ENCODE peak calls at places on chromosomes 11 and 22, in eight cellular contexts. One of them, this sample, is unnamed.

GRCh38 chr22:27602390-27602789 is 199.2 kb downstream of the MN1 start:
- DNase-seq in effector memory CD4-positive, alpha-beta T cell: no peak
- DNase-seq in T-helper 2 cell: no peak
- DNase-seq in GM19239: no peak
- DNase-seq in tibial nerve: no peak
- DNase-seq in C1 segment of cervical spinal cord: no peak
- DNase-seq in OCI-M1: peak
- DNase-seq in effector CD8-positive, alpha-beta T cell: no peak
- DNase-seq in this sample: no peak

GRCh38 chr11:47506363-47506762 is 46.6 kb downstream of the CELF1 start:
- DNase-seq in OCI-M1: no peak
- DNase-seq in tibial nerve: no peak
- DNase-seq in C1 segment of cervical spinal cord: no peak
- DNase-seq in GM19239: no peak
- DNase-seq in effector memory CD4-positive, alpha-beta T cell: no peak
- DNase-seq in effector CD8-positive, alpha-beta T cell: no peak
- DNase-seq in T-helper 2 cell: no peak
- DNase-seq in this sample: no peak

GRCh38 chr11:11374358-11375148 is 21.5 kb upstream of the CSNK2A3 start:
- DNase-seq in OCI-M1: no peak
- DNase-seq in T-helper 2 cell: no peak
- DNase-seq in tibial nerve: no peak
- DNase-seq in effector memory CD4-positive, alpha-beta T cell: no peak
- DNase-seq in GM19239: peak
- DNase-seq in effector CD8-positive, alpha-beta T cell: no peak
- DNase-seq in C1 segment of cervical spinal cord: no peak
- DNase-seq in this sample: no peak

GRCh38 chr11:121881806-121882205 is 234.2 kb downstream of the BLID start:
- DNase-seq in tibial nerve: no peak
- DNase-seq in T-helper 2 cell: no peak
- DNase-seq in effector CD8-positive, alpha-beta T cell: no peak
- DNase-seq in OCI-M1: no peak
- DNase-seq in C1 segment of cervical spinal cord: no peak
- DNase-seq in effector memory CD4-positive, alpha-beta T cell: no peak
- DNase-seq in GM19239: no peak
- DNase-seq in this sample: no peak

GRCh38 chr22:20563941-20564371 is 56.5 kb downstream of the MED15 start:
- DNase-seq in effector memory CD4-positive, alpha-beta T cell: no peak
- DNase-seq in effector CD8-positive, alpha-beta T cell: no peak
- DNase-seq in tibial nerve: no peak
- DNase-seq in OCI-M1: no peak
- DNase-seq in C1 segment of cervical spinal cord: no peak
- DNase-seq in T-helper 2 cell: no peak
- DNase-seq in GM19239: no peak
- DNase-seq in this sample: no peak

GRCh38 chr11:103035656-103036434 is 56.1 kb downstream of the DCUN1D5 start:
- DNase-seq in effector CD8-positive, alpha-beta T cell: no peak
- DNase-seq in C1 segment of cervical spinal cord: no peak
- DNase-seq in OCI-M1: peak
- DNase-seq in effector memory CD4-positive, alpha-beta T cell: no peak
- DNase-seq in tibial nerve: no peak
- DNase-seq in T-helper 2 cell: peak
- DNase-seq in GM19239: peak
- DNase-seq in this sample: no peak

GRCh38 chr11:61193596-61193995 is 9.7 kb upstream of the PGA3 start:
- DNase-seq in tibial nerve: no peak
- DNase-seq in GM19239: no peak
- DNase-seq in C1 segment of cervical spinal cord: no peak
- DNase-seq in effector memory CD4-positive, alpha-beta T cell: no peak
- DNase-seq in effector CD8-positive, alpha-beta T cell: no peak
- DNase-seq in OCI-M1: no peak
- DNase-seq in T-helper 2 cell: no peak
- DNase-seq in this sample: no peak

GRCh38 chr22:37492428-37493344 is 6.5 kb upstream of the MFNG start:
- DNase-seq in OCI-M1: peak
- DNase-seq in effector memory CD4-positive, alpha-beta T cell: peak
- DNase-seq in T-helper 2 cell: peak
- DNase-seq in GM19239: no peak
- DNase-seq in effector CD8-positive, alpha-beta T cell: peak
- DNase-seq in C1 segment of cervical spinal cord: no peak
- DNase-seq in tibial nerve: no peak
- DNase-seq in this sample: no peak

GRCh38 chr11:8608646-8609045 is 14.6 kb upstream of the STK33 start:
- DNase-seq in effector CD8-positive, alpha-beta T cell: no peak
- DNase-seq in OCI-M1: no peak
- DNase-seq in GM19239: no peak
- DNase-seq in tibial nerve: no peak
- DNase-seq in T-helper 2 cell: no peak
- DNase-seq in effector memory CD4-positive, alpha-beta T cell: no peak
- DNase-seq in C1 segment of cervical spinal cord: no peak
- DNase-seq in this sample: no peak

GRCh38 chr11:60429272-60429671 is at the start of gene MS4A5:
- DNase-seq in effector memory CD4-positive, alpha-beta T cell: no peak
- DNase-seq in effector CD8-positive, alpha-beta T cell: no peak
- DNase-seq in tibial nerve: no peak
- DNase-seq in OCI-M1: no peak
- DNase-seq in GM19239: no peak
- DNase-seq in T-helper 2 cell: no peak
- DNase-seq in C1 segment of cervical spinal cord: no peak
- DNase-seq in this sample: no peak

GRCh38 chr22:32619614-32620426 is 145.2 kb downstream of the FBXO7 start:
- DNase-seq in effector CD8-positive, alpha-beta T cell: no peak
- DNase-seq in T-helper 2 cell: no peak
- DNase-seq in GM19239: no peak
- DNase-seq in OCI-M1: peak
- DNase-seq in tibial nerve: peak
- DNase-seq in C1 segment of cervical spinal cord: no peak
- DNase-seq in effector memory CD4-positive, alpha-beta T cell: no peak
- DNase-seq in this sample: peak

GRCh38 chr22:18024276-18024939 is at the start of gene MICAL3:
- DNase-seq in OCI-M1: peak
- DNase-seq in effector CD8-positive, alpha-beta T cell: peak
- DNase-seq in C1 segment of cervical spinal cord: no peak
- DNase-seq in GM19239: peak
- DNase-seq in tibial nerve: no peak
- DNase-seq in T-helper 2 cell: peak
- DNase-seq in effector memory CD4-positive, alpha-beta T cell: peak
- DNase-seq in this sample: peak

GRCh38 chr22:44550666-44551491 is 52.8 kb upstream of the RTL6 start:
- DNase-seq in GM19239: peak
- DNase-seq in T-helper 2 cell: no peak
- DNase-seq in tibial nerve: no peak
- DNase-seq in C1 segment of cervical spinal cord: no peak
- DNase-seq in effector CD8-positive, alpha-beta T cell: no peak
- DNase-seq in OCI-M1: peak
- DNase-seq in effector memory CD4-positive, alpha-beta T cell: no peak
- DNase-seq in this sample: peak

GRCh38 chr11:69551963-69552362 is 70.5 kb downstream of the LINC01488 start:
- DNase-seq in C1 segment of cervical spinal cord: no peak
- DNase-seq in GM19239: no peak
- DNase-seq in effector CD8-positive, alpha-beta T cell: no peak
- DNase-seq in OCI-M1: no peak
- DNase-seq in T-helper 2 cell: no peak
- DNase-seq in effector memory CD4-positive, alpha-beta T cell: no peak
- DNase-seq in tibial nerve: no peak
- DNase-seq in this sample: no peak

GRCh38 chr22:44337658-44338004 is 24.9 kb upstream of the SHISAL1 start:
- DNase-seq in tibial nerve: no peak
- DNase-seq in T-helper 2 cell: no peak
- DNase-seq in effector CD8-positive, alpha-beta T cell: no peak
- DNase-seq in C1 segment of cervical spinal cord: no peak
- DNase-seq in OCI-M1: peak
- DNase-seq in effector memory CD4-positive, alpha-beta T cell: no peak
- DNase-seq in GM19239: no peak
- DNase-seq in this sample: peak

GRCh38 chr11:59859695-59860094 is 6.6 kb downstream of the TCN1 start:
- DNase-seq in OCI-M1: peak
- DNase-seq in C1 segment of cervical spinal cord: no peak
- DNase-seq in effector memory CD4-positive, alpha-beta T cell: no peak
- DNase-seq in T-helper 2 cell: no peak
- DNase-seq in GM19239: no peak
- DNase-seq in tibial nerve: no peak
- DNase-seq in effector CD8-positive, alpha-beta T cell: no peak
- DNase-seq in this sample: no peak

GRCh38 chr11:112085822-112086421 is 634 bp downstream of the TIMM8B start:
- DNase-seq in effector memory CD4-positive, alpha-beta T cell: peak
- DNase-seq in GM19239: peak
- DNase-seq in effector CD8-positive, alpha-beta T cell: no peak
- DNase-seq in T-helper 2 cell: no peak
- DNase-seq in tibial nerve: no peak
- DNase-seq in OCI-M1: peak
- DNase-seq in C1 segment of cervical spinal cord: peak
- DNase-seq in this sample: no peak

GRCh38 chr11:75334402-75334891 is 17.0 kb downstream of the ARRB1 start:
- DNase-seq in tibial nerve: no peak
- DNase-seq in OCI-M1: peak
- DNase-seq in effector CD8-positive, alpha-beta T cell: no peak
- DNase-seq in effector memory CD4-positive, alpha-beta T cell: no peak
- DNase-seq in GM19239: no peak
- DNase-seq in C1 segment of cervical spinal cord: no peak
- DNase-seq in T-helper 2 cell: no peak
- DNase-seq in this sample: no peak

GRCh38 chr11:69398529-69399492 is 82.7 kb upstream of the LINC01488 start:
- DNase-seq in tibial nerve: no peak
- DNase-seq in GM19239: no peak
- DNase-seq in effector CD8-positive, alpha-beta T cell: no peak
- DNase-seq in C1 segment of cervical spinal cord: no peak
- DNase-seq in OCI-M1: peak
- DNase-seq in T-helper 2 cell: no peak
- DNase-seq in effector memory CD4-positive, alpha-beta T cell: no peak
- DNase-seq in this sample: peak

GRCh38 chr22:47370448-47371262 is 608.2 kb downstream of the TBC1D22A start:
- DNase-seq in effector CD8-positive, alpha-beta T cell: no peak
- DNase-seq in C1 segment of cervical spinal cord: no peak
- DNase-seq in effector memory CD4-positive, alpha-beta T cell: no peak
- DNase-seq in GM19239: no peak
- DNase-seq in OCI-M1: no peak
- DNase-seq in tibial nerve: no peak
- DNase-seq in T-helper 2 cell: no peak
- DNase-seq in this sample: no peak

GRCh38 chr11:118193910-118194566 is 17.6 kb upstream of the SCN2B start:
- DNase-seq in T-helper 2 cell: no peak
- DNase-seq in OCI-M1: no peak
- DNase-seq in GM19239: no peak
- DNase-seq in effector CD8-positive, alpha-beta T cell: no peak
- DNase-seq in effector memory CD4-positive, alpha-beta T cell: no peak
- DNase-seq in C1 segment of cervical spinal cord: no peak
- DNase-seq in tibial nerve: no peak
- DNase-seq in this sample: no peak

GRCh38 chr22:27534720-27535125 is 266.8 kb downstream of the MN1 start:
- DNase-seq in tibial nerve: no peak
- DNase-seq in T-helper 2 cell: no peak
- DNase-seq in effector CD8-positive, alpha-beta T cell: no peak
- DNase-seq in OCI-M1: no peak
- DNase-seq in C1 segment of cervical spinal cord: no peak
- DNase-seq in effector memory CD4-positive, alpha-beta T cell: no peak
- DNase-seq in GM19239: no peak
- DNase-seq in this sample: no peak

GRCh38 chr11:83042966-83043711 is 28.6 kb downstream of the RAB30 start:
- DNase-seq in T-helper 2 cell: no peak
- DNase-seq in effector memory CD4-positive, alpha-beta T cell: no peak
- DNase-seq in GM19239: no peak
- DNase-seq in C1 segment of cervical spinal cord: no peak
- DNase-seq in effector CD8-positive, alpha-beta T cell: no peak
- DNase-seq in OCI-M1: peak
- DNase-seq in tibial nerve: no peak
- DNase-seq in this sample: no peak

GRCh38 chr11:28439403-28439802 is 331.2 kb downstream of the METTL15 start:
- DNase-seq in tibial nerve: no peak
- DNase-seq in effector CD8-positive, alpha-beta T cell: no peak
- DNase-seq in T-helper 2 cell: no peak
- DNase-seq in C1 segment of cervical spinal cord: no peak
- DNase-seq in GM19239: no peak
- DNase-seq in OCI-M1: no peak
- DNase-seq in effector memory CD4-positive, alpha-beta T cell: no peak
- DNase-seq in this sample: no peak

GRCh38 chr11:12556788-12557384 is 117.3 kb upstream of the TEAD1 start:
- DNase-seq in GM19239: no peak
- DNase-seq in T-helper 2 cell: no peak
- DNase-seq in effector CD8-positive, alpha-beta T cell: no peak
- DNase-seq in C1 segment of cervical spinal cord: no peak
- DNase-seq in tibial nerve: peak
- DNase-seq in OCI-M1: no peak
- DNase-seq in effector memory CD4-positive, alpha-beta T cell: no peak
- DNase-seq in this sample: peak

GRCh38 chr22:19723990-19724827 is 870 bp downstream of the GP1BB start:
- DNase-seq in effector CD8-positive, alpha-beta T cell: no peak
- DNase-seq in tibial nerve: no peak
- DNase-seq in GM19239: no peak
- DNase-seq in C1 segment of cervical spinal cord: no peak
- DNase-seq in effector memory CD4-positive, alpha-beta T cell: no peak
- DNase-seq in OCI-M1: peak
- DNase-seq in T-helper 2 cell: no peak
- DNase-seq in this sample: no peak

GRCh38 chr11:19201737-19202605 is at the start of gene CSRP3:
- DNase-seq in tibial nerve: no peak
- DNase-seq in T-helper 2 cell: no peak
- DNase-seq in GM19239: no peak
- DNase-seq in effector CD8-positive, alpha-beta T cell: no peak
- DNase-seq in OCI-M1: no peak
- DNase-seq in C1 segment of cervical spinal cord: no peak
- DNase-seq in effector memory CD4-positive, alpha-beta T cell: no peak
- DNase-seq in this sample: no peak

GRCh38 chr11:72896431-72896830 is 82.2 kb downstream of the ATG16L2 start:
- DNase-seq in GM19239: no peak
- DNase-seq in OCI-M1: no peak
- DNase-seq in C1 segment of cervical spinal cord: no peak
- DNase-seq in effector memory CD4-positive, alpha-beta T cell: no peak
- DNase-seq in T-helper 2 cell: no peak
- DNase-seq in tibial nerve: no peak
- DNase-seq in effector CD8-positive, alpha-beta T cell: no peak
- DNase-seq in this sample: no peak

This sample was measured in T1000.